ENCODE peak calls at places on chromosomes 13 and 19, in six cellular contexts. One of them, this sample, is unnamed. For H3K4me1 and H3K9me3, the result is how much of the 10 kb centered on the place peaks cover.

GRCh38 chr13:113091891-113092775 is 13.5 kb upstream of the F7 start:
- DNase-seq in K562: no peak
- DNase-seq in CD8-positive, alpha-beta T cell: no peak
- DNase-seq in cardiac muscle cell: no peak
- DNase-seq in stomach: no peak
- DNase-seq in heart left ventricle: peak
- DNase-seq in this sample: no peak

GRCh38 chr19:43540381-43540780 is 7.4 kb downstream of the ZNF575 start:
- DNase-seq in K562: no peak
- DNase-seq in CD8-positive, alpha-beta T cell: no peak
- DNase-seq in cardiac muscle cell: no peak
- DNase-seq in stomach: no peak
- DNase-seq in heart left ventricle: no peak
- DNase-seq in this sample: no peak

GRCh38 chr19:14979498-14980255 is at the start of gene SLC1A6:
- DNase-seq in K562: no peak
- DNase-seq in CD8-positive, alpha-beta T cell: no peak
- DNase-seq in cardiac muscle cell: no peak
- DNase-seq in stomach: no peak
- DNase-seq in heart left ventricle: no peak
- DNase-seq in this sample: no peak

GRCh38 chr19:5547881-5548280 is 19.9 kb downstream of the TINCR start:
- DNase-seq in K562: peak
- DNase-seq in CD8-positive, alpha-beta T cell: peak
- DNase-seq in cardiac muscle cell: peak
- DNase-seq in stomach: peak
- DNase-seq in heart left ventricle: no peak
- DNase-seq in this sample: peak

GRCh38 chr13:112441226-112441625 is 65.1 kb downstream of the SPACA7 start:
- DNase-seq in K562: no peak
- DNase-seq in CD8-positive, alpha-beta T cell: no peak
- DNase-seq in cardiac muscle cell: no peak
- DNase-seq in stomach: no peak
- DNase-seq in heart left ventricle: no peak
- DNase-seq in this sample: no peak

GRCh38 chr19:11191273-11191755 is 6.0 kb downstream of the KANK2 start:
- DNase-seq in K562: peak
- DNase-seq in CD8-positive, alpha-beta T cell: no peak
- DNase-seq in cardiac muscle cell: peak
- DNase-seq in stomach: peak
- DNase-seq in heart left ventricle: peak
- DNase-seq in this sample: peak

GRCh38 chr19:17579523-17580244 is 24.2 kb downstream of the COLGALT1 start:
- DNase-seq in K562: peak
- DNase-seq in CD8-positive, alpha-beta T cell: no peak
- DNase-seq in cardiac muscle cell: peak
- DNase-seq in stomach: no peak
- DNase-seq in heart left ventricle: no peak
- DNase-seq in this sample: peak

GRCh38 chr13:35926859-35927530 is 204.2 kb downstream of the DCLK1 start:
- DNase-seq in K562: no peak
- DNase-seq in CD8-positive, alpha-beta T cell: no peak
- DNase-seq in cardiac muscle cell: peak
- DNase-seq in stomach: no peak
- DNase-seq in heart left ventricle: no peak
- DNase-seq in this sample: no peak

GRCh38 chr19:43776285-43776684 is 4.5 kb downstream of the KCNN4 start:
- DNase-seq in K562: peak
- DNase-seq in CD8-positive, alpha-beta T cell: no peak
- DNase-seq in cardiac muscle cell: no peak
- DNase-seq in stomach: no peak
- DNase-seq in heart left ventricle: no peak
- DNase-seq in this sample: no peak

GRCh38 chr13:19061278-19061677 is 120.3 kb downstream of the TUBA3C start:
- DNase-seq in K562: no peak
- DNase-seq in CD8-positive, alpha-beta T cell: no peak
- DNase-seq in cardiac muscle cell: no peak
- DNase-seq in stomach: no peak
- DNase-seq in heart left ventricle: no peak
- DNase-seq in this sample: no peak

GRCh38 chr13:32079586-32079985 is 48.0 kb downstream of the FRY start:
- DNase-seq in K562: no peak
- DNase-seq in CD8-positive, alpha-beta T cell: no peak
- DNase-seq in cardiac muscle cell: no peak
- DNase-seq in stomach: no peak
- DNase-seq in heart left ventricle: no peak
- DNase-seq in this sample: no peak

GRCh38 chr19:23436944-23437343 is 41.7 kb upstream of the ZNF91 start:
- DNase-seq in K562: peak
- DNase-seq in CD8-positive, alpha-beta T cell: no peak
- DNase-seq in cardiac muscle cell: no peak
- DNase-seq in stomach: no peak
- DNase-seq in heart left ventricle: no peak
- DNase-seq in this sample: no peak

GRCh38 chr13:27372896-27373295 is 51.5 kb upstream of the GTF3A start:
- DNase-seq in K562: no peak
- DNase-seq in CD8-positive, alpha-beta T cell: no peak
- DNase-seq in cardiac muscle cell: peak
- DNase-seq in stomach: peak
- DNase-seq in heart left ventricle: no peak
- DNase-seq in this sample: no peak

GRCh38 chr19:12872941-12873890 is 8.0 kb downstream of the DNASE2 start:
- DNase-seq in K562: peak
- DNase-seq in CD8-positive, alpha-beta T cell: peak
- DNase-seq in cardiac muscle cell: peak
- DNase-seq in stomach: peak
- DNase-seq in heart left ventricle: peak
- DNase-seq in this sample: peak

GRCh38 chr19:45553464-45553863 is 31.1 kb downstream of the OPA3 start:
- DNase-seq in K562: peak
- DNase-seq in CD8-positive, alpha-beta T cell: no peak
- DNase-seq in cardiac muscle cell: no peak
- DNase-seq in stomach: peak
- DNase-seq in heart left ventricle: no peak
- DNase-seq in this sample: no peak

GRCh38 chr13:24232037-24232436 is 71.5 kb downstream of the SPATA13 start:
- DNase-seq in K562: no peak
- DNase-seq in CD8-positive, alpha-beta T cell: no peak
- DNase-seq in cardiac muscle cell: no peak
- DNase-seq in stomach: no peak
- DNase-seq in heart left ventricle: no peak
- DNase-seq in this sample: no peak

GRCh38 chr19:46372901-46373572 is 26.1 kb downstream of the PPP5C start:
- DNase-seq in K562: no peak
- DNase-seq in CD8-positive, alpha-beta T cell: no peak
- DNase-seq in cardiac muscle cell: peak
- DNase-seq in stomach: no peak
- DNase-seq in heart left ventricle: no peak
- DNase-seq in this sample: peak

GRCh38 chr19:52211203-52211602 is 21.4 kb downstream of the PPP2R1A start:
- DNase-seq in K562: no peak
- DNase-seq in CD8-positive, alpha-beta T cell: no peak
- DNase-seq in cardiac muscle cell: no peak
- DNase-seq in stomach: no peak
- DNase-seq in heart left ventricle: no peak
- DNase-seq in this sample: no peak

GRCh38 chr19:9445037-9445436 is 9.7 kb upstream of the ZNF266 start:
- DNase-seq in K562: no peak
- DNase-seq in CD8-positive, alpha-beta T cell: no peak
- DNase-seq in cardiac muscle cell: no peak
- DNase-seq in stomach: no peak
- DNase-seq in heart left ventricle: no peak
- DNase-seq in this sample: no peak

GRCh38 chr19:16628984-16629691 is 1.1 kb upstream of the MED26 start:
- DNase-seq in K562: no peak
- DNase-seq in CD8-positive, alpha-beta T cell: no peak
- DNase-seq in cardiac muscle cell: peak
- DNase-seq in stomach: peak
- DNase-seq in heart left ventricle: no peak
- DNase-seq in this sample: peak

GRCh38 chr19:14002571-14003278 is 3.4 kb downstream of the RFX1 start:
- DNase-seq in K562: peak
- DNase-seq in CD8-positive, alpha-beta T cell: no peak
- DNase-seq in cardiac muscle cell: no peak
- DNase-seq in stomach: no peak
- DNase-seq in heart left ventricle: peak
- DNase-seq in this sample: no peak

GRCh38 chr19:49641688-49642487 is at the start of gene SCAF1:
- DNase-seq in K562: peak
- DNase-seq in CD8-positive, alpha-beta T cell: peak
- DNase-seq in cardiac muscle cell: peak
- DNase-seq in stomach: peak
- DNase-seq in heart left ventricle: peak
- DNase-seq in this sample: peak

GRCh38 chr19:49642488-49643035 is 553 bp downstream of the SCAF1 start:
- DNase-seq in K562: no peak
- DNase-seq in CD8-positive, alpha-beta T cell: no peak
- DNase-seq in cardiac muscle cell: no peak
- DNase-seq in stomach: no peak
- DNase-seq in heart left ventricle: no peak
- DNase-seq in this sample: no peak

GRCh38 chr19:49638360-49638759 is 1.6 kb downstream of the RRAS start:
- DNase-seq in K562: no peak
- DNase-seq in CD8-positive, alpha-beta T cell: no peak
- DNase-seq in cardiac muscle cell: peak
- DNase-seq in stomach: no peak
- DNase-seq in heart left ventricle: no peak
- DNase-seq in this sample: no peak

GRCh38 chr19:49639401-49640112 is 386 bp downstream of the RRAS start:
- DNase-seq in K562: no peak
- DNase-seq in CD8-positive, alpha-beta T cell: no peak
- DNase-seq in cardiac muscle cell: no peak
- DNase-seq in stomach: no peak
- DNase-seq in heart left ventricle: no peak
- DNase-seq in this sample: peak

GRCh38 chr19:49640113-49640898 is at the start of gene RRAS:
- DNase-seq in K562: peak
- DNase-seq in CD8-positive, alpha-beta T cell: peak
- DNase-seq in cardiac muscle cell: peak
- DNase-seq in stomach: peak
- DNase-seq in heart left ventricle: peak
- DNase-seq in this sample: peak
- H3K4me1 ChIP-seq in K562: under half
- H3K4me1 ChIP-seq in CD8-positive, alpha-beta T cell: half or more
- H3K4me1 ChIP-seq in cardiac muscle cell: under half
- H3K4me1 ChIP-seq in stomach: half or more
- H3K4me1 ChIP-seq in heart left ventricle: half or more
- H3K4me1 ChIP-seq in this sample: under half

GRCh38 chr13:26007261-26007765 is 44.5 kb downstream of the SHISA2 start:
- DNase-seq in K562: no peak
- DNase-seq in CD8-positive, alpha-beta T cell: no peak
- DNase-seq in cardiac muscle cell: no peak
- DNase-seq in stomach: no peak
- DNase-seq in heart left ventricle: no peak
- DNase-seq in this sample: no peak
- H3K4me3 ChIP-seq in K562: no peak
- H3K4me3 ChIP-seq in CD8-positive, alpha-beta T cell: no peak
- H3K4me3 ChIP-seq in cardiac muscle cell: no peak
- H3K4me3 ChIP-seq in stomach: no peak
- H3K4me3 ChIP-seq in heart left ventricle: no peak
- H3K4me3 ChIP-seq in this sample: no peak

GRCh38 chr13:57264965-57265364 is 98.0 kb downstream of the PRR20E start:
- DNase-seq in K562: no peak
- DNase-seq in CD8-positive, alpha-beta T cell: no peak
- DNase-seq in cardiac muscle cell: no peak
- DNase-seq in stomach: no peak
- DNase-seq in heart left ventricle: no peak
- DNase-seq in this sample: no peak

DNA sequence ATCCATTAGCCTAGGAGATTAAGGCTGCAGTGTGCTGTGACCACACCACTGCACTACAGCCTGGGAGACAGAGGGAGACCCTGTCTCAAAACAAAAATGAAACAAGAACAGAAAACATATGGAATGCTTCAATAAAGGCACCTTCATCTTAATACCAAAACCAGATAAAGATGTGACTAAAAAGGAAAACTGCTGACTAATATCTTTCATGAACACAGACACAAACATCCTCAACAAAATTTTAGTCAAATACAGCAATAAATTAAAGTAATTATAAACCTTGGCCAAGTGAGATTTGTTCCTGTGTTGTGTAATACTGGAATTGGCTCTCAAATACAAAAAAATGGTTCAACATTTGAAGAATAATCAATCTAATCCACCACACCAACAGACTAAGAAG is 103.5 kb downstream of the PRR20E start:
- DNase-seq in K562: no peak
- DNase-seq in CD8-positive, alpha-beta T cell: no peak
- DNase-seq in cardiac muscle cell: no peak
- DNase-seq in stomach: no peak
- DNase-seq in heart left ventricle: no peak
- DNase-seq in this sample: no peak
- H3K9me3 ChIP-seq in K562: under half
- H3K9me3 ChIP-seq in CD8-positive, alpha-beta T cell: under half
- H3K9me3 ChIP-seq in cardiac muscle cell: under half
- H3K9me3 ChIP-seq in stomach: under half
- H3K9me3 ChIP-seq in heart left ventricle: under half
- H3K9me3 ChIP-seq in this sample: under half

DNA sequence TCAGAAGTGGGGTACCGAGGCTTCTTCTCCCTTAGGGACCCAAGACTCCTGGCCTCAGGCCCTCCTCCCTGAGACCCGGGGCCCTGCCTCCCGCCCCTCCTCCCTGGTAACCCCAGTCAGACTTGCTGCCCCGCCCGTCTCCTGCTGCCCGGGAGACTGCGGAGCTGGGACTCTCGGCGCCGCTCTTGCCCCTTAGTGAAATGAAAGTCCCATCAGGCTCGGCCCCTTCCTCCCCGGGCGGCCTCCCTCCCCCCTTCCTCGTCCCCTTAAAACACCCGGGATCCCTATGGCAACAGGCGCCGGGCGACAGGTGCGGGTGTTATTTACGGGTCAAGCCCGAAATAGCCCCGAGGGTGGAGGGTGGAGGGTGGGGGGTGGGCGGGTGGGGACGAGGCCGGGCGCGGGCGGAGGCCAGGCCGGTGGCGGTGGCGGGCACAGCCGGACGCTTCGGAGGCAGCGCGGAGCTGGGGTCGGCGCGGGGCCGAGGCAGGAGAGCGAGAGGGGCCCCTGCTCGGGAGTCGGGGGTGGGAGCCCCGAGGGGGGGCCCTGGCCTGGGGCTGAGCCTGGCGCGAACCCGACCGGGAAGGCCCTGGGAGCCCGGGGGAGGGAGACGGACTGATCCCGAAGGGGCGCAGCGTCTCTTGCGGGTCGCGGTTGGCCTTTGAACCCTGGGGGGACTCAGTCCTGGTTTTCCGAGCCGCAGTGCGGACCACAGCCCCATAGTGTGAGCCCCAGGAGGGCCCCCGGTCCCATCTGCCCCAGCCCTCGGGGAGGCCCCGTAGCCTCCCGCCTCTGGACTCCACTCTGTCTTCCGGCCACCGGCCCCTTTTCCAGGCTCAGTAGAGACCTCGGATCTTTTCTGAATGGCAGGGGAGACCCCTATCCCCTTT is at the start of gene CACNG6:
- DNase-seq in K562: peak
- DNase-seq in CD8-positive, alpha-beta T cell: no peak
- DNase-seq in cardiac muscle cell: peak
- DNase-seq in stomach: peak
- DNase-seq in heart left ventricle: no peak
- DNase-seq in this sample: no peak
- H3K4me1 ChIP-seq in K562: under half
- H3K4me1 ChIP-seq in CD8-positive, alpha-beta T cell: under half
- H3K4me1 ChIP-seq in cardiac muscle cell: under half
- H3K4me1 ChIP-seq in stomach: under half
- H3K4me1 ChIP-seq in heart left ventricle: under half
- H3K4me1 ChIP-seq in this sample: under half

GRCh38 chr13:114128348-114128623 is 4.1 kb downstream of the RASA3 start:
- DNase-seq in K562: no peak
- DNase-seq in CD8-positive, alpha-beta T cell: no peak
- DNase-seq in cardiac muscle cell: no peak
- DNase-seq in stomach: no peak
- DNase-seq in heart left ventricle: no peak
- DNase-seq in this sample: no peak
- H3K4me3 ChIP-seq in K562: peak
- H3K4me3 ChIP-seq in CD8-positive, alpha-beta T cell: peak
- H3K4me3 ChIP-seq in cardiac muscle cell: no peak
- H3K4me3 ChIP-seq in stomach: peak
- H3K4me3 ChIP-seq in heart left ventricle: peak
- H3K4me3 ChIP-seq in this sample: no peak